ENCODE peak calls at places on chromosomes 11 and 22, in seven cellular contexts. J, K, G, I, E, B and Y are unnamed samples.

GRCh38 chr22:40411506-40411861 is 41.1 kb downstream of the SGSM3 start:
- DNase-seq in B (no peak), E (no peak), K (no peak), G (no peak), J (no peak), I (no peak), Y (no peak)

GRCh38 chr11:71189768-71190315 is 62.5 kb downstream of the SHANK2 start:
- DNase-seq in J (no peak), B (no peak), E (no peak), K (no peak), I (no peak), G (no peak), Y (no peak)

GRCh38 chr22:46857142-46857825 is 94.8 kb downstream of the TBC1D22A start:
- DNase-seq in J (no peak), K (no peak), I (no peak), B (no peak), G (no peak), E (no peak), Y (no peak)

GRCh38 chr11:2325719-2326118 is 23.9 kb downstream of the TSPAN32 start:
- DNase-seq in J (no peak), G (no peak), B (peak), E (peak), I (no peak), K (no peak), Y (no peak)

GRCh38 chr11:132910016-132910760 is 622.1 kb downstream of the OPCML start:
- DNase-seq in E (no peak), B (no peak), J (no peak), I (no peak), G (no peak), K (no peak), Y (no peak)

GRCh38 chr11:74138021-74138420 is 32.8 kb downstream of the C2CD3 start:
- DNase-seq in E (no peak), B (no peak), K (no peak), I (no peak), G (peak), J (no peak), Y (no peak)

GRCh38 chr11:19853016-19853415 is 140.4 kb downstream of the NAV2 start:
- DNase-seq in B (no peak), E (no peak), G (no peak), I (no peak), J (no peak), K (no peak), Y (no peak)

GRCh38 chr11:69122337-69122641 is 33.4 kb upstream of the SMIM38 start:
- DNase-seq in J (no peak), E (no peak), I (no peak), B (no peak), G (no peak), K (no peak), Y (no peak)

GRCh38 chr22:28297504-28297903 is 378.4 kb upstream of the PITPNB start:
- DNase-seq in J (no peak), K (no peak), B (no peak), I (no peak), G (no peak), E (no peak), Y (no peak)

GRCh38 chr11:33657757-33658156 is 42.9 kb downstream of the C11orf91 start:
- DNase-seq in E (no peak), G (no peak), K (no peak), J (no peak), I (no peak), B (no peak), Y (no peak)

GRCh38 chr11:115215694-115216615 is 288.3 kb downstream of the CADM1 start:
- DNase-seq in J (no peak), B (no peak), G (no peak), E (no peak), I (no peak), K (no peak), Y (no peak)

GRCh38 chr11:130208241-130209127 is 48.9 kb downstream of the ST14 start:
- DNase-seq in J (no peak), K (no peak), I (no peak), E (no peak), G (no peak), B (no peak), Y (no peak)

GRCh38 chr11:33531743-33532181 is 168.9 kb downstream of the C11orf91 start:
- DNase-seq in E (no peak), K (no peak), I (no peak), B (no peak), G (peak), J (no peak), Y (no peak)

GRCh38 chr11:133660202-133660568 is 127.9 kb upstream of the OPCML start:
- DNase-seq in E (no peak), B (no peak), G (no peak), J (no peak), K (no peak), I (no peak), Y (no peak)

GRCh38 chr11:123577081-123577598 is 77.3 kb downstream of the SCN3B start:
- DNase-seq in E (peak), I (no peak), B (peak), G (no peak), J (peak), K (peak), Y (peak)

GRCh38 chr11:8209208-8209807 is 40.5 kb upstream of the RIC3 start:
- DNase-seq in J (no peak), I (no peak), G (no peak), K (peak), B (peak), E (no peak), Y (peak)

GRCh38 chr11:8928981-8929615 is 3.6 kb downstream of the C11orf16 start:
- DNase-seq in I (no peak), K (no peak), G (no peak), E (no peak), B (no peak), J (no peak), Y (no peak)

GRCh38 chr11:10878408-10879214 is 20.8 kb upstream of the ZBED5 start:
- DNase-seq in J (no peak), I (no peak), K (no peak), B (no peak), E (no peak), G (peak), Y (no peak)

GRCh38 chr11:130165601-130166456 is 6.2 kb downstream of the ST14 start:
- DNase-seq in B (no peak), K (no peak), E (no peak), G (no peak), J (no peak), I (no peak), Y (no peak)

GRCh38 chr11:13784848-13785247 is 116.4 kb downstream of the FAR1 start:
- DNase-seq in J (no peak), G (no peak), E (no peak), B (no peak), I (no peak), K (no peak), Y (no peak)

GRCh38 chr22:31107206-31108118 is at the start of gene SELENOM:
- DNase-seq in J (peak), K (peak), E (peak), I (peak), G (peak), B (peak), Y (peak)

DNA sequence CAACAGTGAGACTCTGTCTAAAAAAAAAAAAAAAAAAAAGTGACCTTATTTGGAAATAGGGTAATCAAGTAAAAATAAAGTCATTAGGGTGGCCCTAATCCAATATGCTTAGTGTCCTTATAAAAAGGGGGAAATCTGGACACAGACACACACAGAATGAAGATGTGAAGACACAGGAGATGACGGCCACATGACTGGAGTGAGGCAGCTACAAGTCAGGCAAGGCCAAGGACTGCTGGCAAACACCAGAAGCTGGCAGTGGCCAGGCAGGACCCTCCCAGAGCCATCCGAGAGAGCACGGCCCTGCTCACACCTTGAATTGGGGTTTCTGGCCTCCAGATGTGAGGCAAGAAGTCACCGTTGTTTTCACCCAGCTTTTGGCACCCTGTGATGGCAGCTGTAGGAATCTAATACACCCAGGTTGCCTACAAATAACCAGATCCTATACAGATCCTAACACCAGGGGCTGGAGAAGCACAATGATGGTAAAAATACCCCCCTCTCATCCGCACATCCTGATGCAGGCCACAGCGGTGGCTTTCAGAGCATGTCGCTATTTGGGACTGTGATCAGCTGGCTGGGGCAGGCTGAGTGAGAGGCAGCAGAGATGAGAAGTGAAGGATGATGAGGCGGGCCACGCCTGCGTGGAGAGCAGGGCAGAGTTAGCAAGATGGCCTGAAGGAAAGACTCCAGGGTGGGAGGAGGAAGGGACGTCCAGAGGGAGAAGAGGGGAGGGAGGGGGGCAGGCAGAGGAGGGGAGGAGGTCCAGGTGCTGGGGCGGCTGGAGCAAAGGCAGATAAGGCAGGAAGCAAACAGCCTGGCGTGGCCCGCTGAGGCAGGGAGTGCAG is 28.8 kb downstream of the LRFN4 start:
- DNase-seq in I (no peak), B (no peak), G (no peak), K (peak), J (no peak), E (no peak), Y (no peak)
- TF ChIP-seq CTCF in I (no peak), B (no peak), G (no peak), K (no peak), J (no peak), E (no peak), Y (no peak)

DNA sequence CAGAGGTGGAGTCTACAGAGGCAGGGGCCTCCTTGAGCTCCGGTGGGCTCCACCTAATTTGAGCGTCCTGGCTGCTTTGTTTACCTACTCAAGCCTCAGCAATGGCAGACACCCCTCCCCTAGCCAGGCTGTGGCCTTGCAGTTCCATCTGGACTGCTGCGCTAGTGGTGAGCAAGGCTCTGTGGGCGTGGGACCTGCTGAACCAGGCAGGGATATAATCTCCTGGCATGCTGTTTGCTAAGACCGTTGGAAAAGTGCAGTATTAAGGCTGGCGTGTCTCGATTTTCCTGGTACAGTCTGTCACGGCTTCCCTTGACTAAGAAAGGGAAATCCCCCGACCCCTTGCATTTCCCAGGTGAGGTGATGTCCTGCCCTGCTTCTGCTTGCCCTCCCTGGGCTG is 77.7 kb downstream of the GDPD4 start:
- DNase-seq in B (no peak), J (no peak), G (no peak), E (no peak), I (no peak), K (no peak), Y (no peak)
- TF ChIP-seq CTCF in B (no peak), J (no peak), G (no peak), E (no peak), I (no peak), K (no peak), Y (no peak)

DNA sequence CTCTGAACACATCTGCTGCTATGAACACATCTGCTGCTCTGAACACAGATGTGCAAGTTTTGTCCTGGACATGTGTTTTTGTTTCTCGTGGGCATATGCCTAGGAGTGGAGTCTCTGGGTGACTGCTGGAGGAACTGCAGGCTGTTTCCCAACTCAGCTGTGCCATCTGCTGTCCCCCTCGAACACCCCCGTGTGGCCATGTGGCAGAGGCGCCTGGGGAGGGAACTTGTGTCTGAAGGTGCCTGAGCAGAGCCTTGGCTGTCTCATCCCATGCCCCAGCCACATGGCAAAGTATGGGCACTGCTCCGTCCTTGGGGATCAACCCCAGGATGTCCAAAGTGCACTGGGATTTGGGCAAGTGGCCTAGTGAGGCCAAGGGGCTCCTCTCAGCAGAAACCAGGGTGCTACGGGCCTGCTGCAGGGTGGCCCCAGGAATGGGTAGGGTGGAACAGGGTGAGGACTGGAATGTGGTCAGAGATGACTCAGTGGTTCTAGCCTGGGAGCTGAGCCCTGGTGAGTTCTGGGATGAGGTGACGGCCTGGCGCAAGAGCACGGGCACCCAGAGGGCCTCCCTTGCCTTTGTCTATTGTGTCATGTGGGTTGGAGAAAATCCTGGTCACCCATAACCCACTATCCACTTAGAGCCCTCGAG is 14.7 kb downstream of the GATD1 start:
- DNase-seq in G (no peak), J (no peak), E (no peak), B (no peak), K (no peak), I (no peak), Y (no peak)
- TF ChIP-seq CTCF in G (no peak), J (no peak), E (no peak), B (no peak), K (peak), I (peak), Y (no peak)

DNA sequence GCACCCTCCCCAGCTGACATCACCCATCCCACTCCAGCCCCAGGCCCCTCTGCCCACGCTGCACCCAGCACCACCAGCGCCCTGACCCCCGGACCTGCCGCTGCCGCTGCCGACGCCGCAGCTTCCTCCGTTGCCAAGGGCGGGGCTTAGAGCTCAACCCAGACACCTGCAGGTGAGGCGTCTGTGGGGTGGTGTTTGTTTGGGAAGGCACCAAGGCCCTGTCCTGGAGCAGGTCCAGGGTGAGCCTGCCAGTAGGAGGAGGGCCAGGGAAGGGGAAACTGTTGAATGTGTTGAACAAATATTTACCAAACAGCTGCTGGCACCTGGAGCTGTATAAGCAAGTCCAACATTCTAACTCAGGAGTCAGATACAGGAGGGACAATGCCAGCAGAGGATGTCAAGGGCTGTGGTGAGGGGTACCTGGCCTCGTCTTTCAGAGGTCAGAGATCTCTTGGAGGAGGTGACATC is 3.1 kb downstream of the VEGFB start:
- DNase-seq in E (peak), B (no peak), K (peak), G (no peak), J (no peak), I (no peak), Y (no peak)
- TF ChIP-seq CTCF in E (no peak), B (no peak), K (no peak), G (no peak), J (no peak), I (no peak), Y (no peak)

GRCh38 chr22:22396741-22397291 is 111.7 kb downstream of the ZNF280B start:
- DNase-seq in I (no peak), G (no peak), B (no peak), K (no peak), J (no peak), E (no peak), Y (no peak)

GRCh38 chr22:22397875-22398524 is 110.5 kb downstream of the ZNF280B start:
- DNase-seq in J (no peak), K (peak), B (peak), G (no peak), E (no peak), I (no peak), Y (no peak)

GRCh38 chr22:22395230-22395629 is 113.3 kb downstream of the ZNF280B start:
- DNase-seq in K (no peak), J (no peak), B (no peak), I (no peak), E (no peak), G (no peak), Y (no peak)

GRCh38 chr22:22398530-22399327 is 109.8 kb downstream of the ZNF280B start:
- DNase-seq in B (no peak), K (no peak), E (no peak), G (no peak), J (no peak), I (no peak), Y (no peak)

GRCh38 chr22:22397292-22397870 is 111.2 kb downstream of the ZNF280B start:
- DNase-seq in E (no peak), J (no peak), G (no peak), B (peak), K (no peak), I (no peak), Y (no peak)
- TF ChIP-seq CTCF in E (no peak), J (peak), G (no peak), B (peak), K (peak), I (no peak), Y (no peak)

DNA sequence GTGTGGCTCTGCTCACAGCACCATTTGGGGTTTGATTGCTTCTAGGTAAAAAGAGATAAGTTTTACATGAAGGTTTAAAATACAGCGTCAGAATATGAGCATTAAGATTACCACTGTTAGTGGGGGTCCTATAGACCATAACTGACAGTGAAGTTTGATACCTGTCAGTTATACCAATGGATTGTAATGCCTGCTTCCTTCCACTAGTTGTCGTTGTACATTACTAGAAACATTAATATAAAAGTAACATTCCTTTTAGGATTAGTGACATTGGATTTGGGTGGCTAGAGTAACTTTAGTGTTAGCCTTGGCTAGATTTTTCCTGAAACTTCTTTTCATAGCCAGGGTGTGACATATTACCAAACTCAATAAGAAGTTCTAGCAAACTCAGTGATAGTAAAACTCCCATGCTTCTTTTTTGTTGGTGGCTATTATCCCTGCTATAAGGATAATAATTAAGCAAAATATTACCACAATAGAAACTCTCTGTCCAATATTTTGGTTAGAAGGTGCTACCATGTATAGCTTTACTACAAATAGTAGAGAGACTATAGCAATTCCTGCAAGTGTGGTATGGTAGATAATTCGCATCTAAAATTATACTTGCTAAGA is 57.1 kb downstream of the FAM181B start:
- DNase-seq in B (no peak), G (no peak), J (no peak), I (no peak), E (no peak), K (no peak), Y (no peak)
- TF ChIP-seq CTCF in B (peak), G (peak), J (peak), I (peak), E (peak), K (peak), Y (no peak)